ENCODE peak calls at places on chromosome 12, in four cellular contexts. One of them, this sample, is unnamed.

GRCh38 chr12:1800646-1801284 is 19.6 kb upstream of the LRTM2 start:
- DNase-seq in mammary epithelial cell: no peak
- DNase-seq in PC-3: peak
- DNase-seq in astrocyte: no peak
- DNase-seq in this sample: peak

GRCh38 chr12:56267443-56268071 is 815 bp downstream of the COQ10A start:
- DNase-seq in mammary epithelial cell: no peak
- DNase-seq in PC-3: no peak
- DNase-seq in astrocyte: no peak
- DNase-seq in this sample: no peak

GRCh38 chr12:58695263-58695662 is 225.0 kb downstream of the LRIG3 start:
- DNase-seq in astrocyte: no peak
- DNase-seq in PC-3: no peak
- DNase-seq in mammary epithelial cell: no peak
- DNase-seq in this sample: no peak

GRCh38 chr12:14283489-14284144 is 81.9 kb upstream of the ATF7IP start:
- DNase-seq in PC-3: no peak
- DNase-seq in astrocyte: no peak
- DNase-seq in mammary epithelial cell: no peak
- DNase-seq in this sample: no peak

GRCh38 chr12:4107436-4107878 is 166.1 kb upstream of the CCND2 start:
- DNase-seq in astrocyte: no peak
- DNase-seq in mammary epithelial cell: peak
- DNase-seq in PC-3: peak
- DNase-seq in this sample: peak

GRCh38 chr12:1660304-1661187 is 30.3 kb upstream of the ADIPOR2 start:
- DNase-seq in mammary epithelial cell: peak
- DNase-seq in PC-3: no peak
- DNase-seq in astrocyte: no peak
- DNase-seq in this sample: no peak

GRCh38 chr12:124352839-124353238 is 57.9 kb downstream of the RFLNA start:
- DNase-seq in PC-3: no peak
- DNase-seq in mammary epithelial cell: no peak
- DNase-seq in astrocyte: no peak
- DNase-seq in this sample: no peak

GRCh38 chr12:10557766-10558165 is 52.1 kb downstream of the EIF2S3B start:
- DNase-seq in mammary epithelial cell: peak
- DNase-seq in PC-3: peak
- DNase-seq in astrocyte: no peak
- DNase-seq in this sample: no peak

GRCh38 chr12:131351319-131352028 is 359.4 kb upstream of the SFSWAP start:
- DNase-seq in PC-3: no peak
- DNase-seq in mammary epithelial cell: no peak
- DNase-seq in astrocyte: no peak
- DNase-seq in this sample: no peak

GRCh38 chr12:101939856-101940265 is 62.5 kb downstream of the DRAM1 start:
- DNase-seq in mammary epithelial cell: peak
- DNase-seq in astrocyte: peak
- DNase-seq in PC-3: peak
- DNase-seq in this sample: peak

GRCh38 chr12:112978163-112979081 is at the start of gene OAS2:
- DNase-seq in astrocyte: no peak
- DNase-seq in mammary epithelial cell: peak
- DNase-seq in PC-3: peak
- DNase-seq in this sample: peak

GRCh38 chr12:132834181-132834711 is 5.6 kb upstream of the GOLGA3 start:
- DNase-seq in astrocyte: no peak
- DNase-seq in PC-3: no peak
- DNase-seq in mammary epithelial cell: no peak
- DNase-seq in this sample: no peak

GRCh38 chr12:40469736-40470135 is 222.5 kb upstream of the CNTN1 start:
- DNase-seq in PC-3: no peak
- DNase-seq in mammary epithelial cell: no peak
- DNase-seq in astrocyte: no peak
- DNase-seq in this sample: no peak

GRCh38 chr12:4856556-4856955 is 53.1 kb upstream of the KCNA1 start:
- DNase-seq in mammary epithelial cell: no peak
- DNase-seq in astrocyte: no peak
- DNase-seq in PC-3: no peak
- DNase-seq in this sample: no peak

GRCh38 chr12:12081836-12082497 is 11.2 kb downstream of the BCL2L14 start:
- DNase-seq in astrocyte: no peak
- DNase-seq in PC-3: peak
- DNase-seq in mammary epithelial cell: peak
- DNase-seq in this sample: peak

GRCh38 chr12:39619316-39619659 is 315 bp downstream of the ABCD2 start:
- DNase-seq in mammary epithelial cell: no peak
- DNase-seq in astrocyte: no peak
- DNase-seq in PC-3: no peak
- DNase-seq in this sample: no peak

GRCh38 chr12:79618848-79619404 is 71.8 kb downstream of the PAWR start:
- DNase-seq in PC-3: peak
- DNase-seq in mammary epithelial cell: peak
- DNase-seq in astrocyte: peak
- DNase-seq in this sample: peak

GRCh38 chr12:9071976-9072375 is 43.7 kb downstream of the A2M start:
- DNase-seq in PC-3: no peak
- DNase-seq in mammary epithelial cell: no peak
- DNase-seq in astrocyte: no peak
- DNase-seq in this sample: no peak

GRCh38 chr12:121577443-121578180 is 3.2 kb downstream of the KDM2B start:
- DNase-seq in astrocyte: no peak
- DNase-seq in PC-3: no peak
- DNase-seq in mammary epithelial cell: no peak
- DNase-seq in this sample: no peak

GRCh38 chr12:132315507-132315906 is 13.9 kb downstream of the GALNT9 start:
- DNase-seq in astrocyte: no peak
- DNase-seq in PC-3: no peak
- DNase-seq in mammary epithelial cell: no peak
- DNase-seq in this sample: no peak

GRCh38 chr12:90938451-90938850 is 16.5 kb downstream of the CCER1 start:
- DNase-seq in astrocyte: peak
- DNase-seq in mammary epithelial cell: peak
- DNase-seq in PC-3: peak
- DNase-seq in this sample: no peak

GRCh38 chr12:113852273-113852672 is 113.9 kb downstream of the RBM19 start:
- DNase-seq in astrocyte: no peak
- DNase-seq in PC-3: no peak
- DNase-seq in mammary epithelial cell: no peak
- DNase-seq in this sample: no peak

GRCh38 chr12:93223440-93224426 is 154.0 kb upstream of the NUDT4 start:
- DNase-seq in mammary epithelial cell: peak
- DNase-seq in PC-3: peak
- DNase-seq in astrocyte: no peak
- DNase-seq in this sample: no peak

GRCh38 chr12:42810006-42810405 is 220.5 kb upstream of the PRICKLE1 start:
- DNase-seq in astrocyte: peak
- DNase-seq in mammary epithelial cell: no peak
- DNase-seq in PC-3: peak
- DNase-seq in this sample: no peak

GRCh38 chr12:28388879-28389278 is 198.6 kb downstream of the CCDC91 start:
- DNase-seq in mammary epithelial cell: no peak
- DNase-seq in PC-3: peak
- DNase-seq in astrocyte: no peak
- DNase-seq in this sample: no peak

GRCh38 chr12:115088995-115089841 is 405.2 kb upstream of the TBX3 start:
- DNase-seq in astrocyte: no peak
- DNase-seq in PC-3: no peak
- DNase-seq in mammary epithelial cell: no peak
- DNase-seq in this sample: no peak

GRCh38 chr12:57621497-57622292 is 10.5 kb downstream of the ARHGEF25 start:
- DNase-seq in PC-3: peak
- DNase-seq in mammary epithelial cell: no peak
- DNase-seq in astrocyte: no peak
- DNase-seq in this sample: peak

GRCh38 chr12:20696181-20696580 is 1.0 kb downstream of the SLCO1C1 start:
- DNase-seq in astrocyte: no peak
- DNase-seq in mammary epithelial cell: no peak
- DNase-seq in PC-3: no peak
- DNase-seq in this sample: no peak

GRCh38 chr12:46401703-46402102 is 29.1 kb upstream of the SLC38A2 start:
- DNase-seq in astrocyte: peak
- DNase-seq in PC-3: no peak
- DNase-seq in mammary epithelial cell: no peak
- DNase-seq in this sample: no peak
- TF ChIP-seq CTCF in astrocyte: no peak
- TF ChIP-seq CTCF in PC-3: no peak
- TF ChIP-seq CTCF in mammary epithelial cell: no peak
- TF ChIP-seq CTCF in this sample: peak

GRCh38 chr12:98582093-98582492 is 11.4 kb upstream of the SLC25A3 start:
- DNase-seq in PC-3: peak
- DNase-seq in astrocyte: peak
- DNase-seq in mammary epithelial cell: peak
- DNase-seq in this sample: peak
- TF ChIP-seq CTCF in PC-3: no peak
- TF ChIP-seq CTCF in astrocyte: no peak
- TF ChIP-seq CTCF in mammary epithelial cell: no peak
- TF ChIP-seq CTCF in this sample: no peak

GRCh38 chr12:110403975-110404675 is 617 bp upstream of the ANAPC7 start:
- DNase-seq in mammary epithelial cell: peak
- DNase-seq in PC-3: peak
- DNase-seq in astrocyte: peak
- DNase-seq in this sample: peak

GRCh38 chr12:110403146-110403974 is at the start of gene ANAPC7:
- DNase-seq in PC-3: peak
- DNase-seq in mammary epithelial cell: peak
- DNase-seq in astrocyte: peak
- DNase-seq in this sample: peak
- TF ChIP-seq CTCF in PC-3: no peak
- TF ChIP-seq CTCF in mammary epithelial cell: no peak
- TF ChIP-seq CTCF in astrocyte: no peak
- TF ChIP-seq CTCF in this sample: peak

DNA sequence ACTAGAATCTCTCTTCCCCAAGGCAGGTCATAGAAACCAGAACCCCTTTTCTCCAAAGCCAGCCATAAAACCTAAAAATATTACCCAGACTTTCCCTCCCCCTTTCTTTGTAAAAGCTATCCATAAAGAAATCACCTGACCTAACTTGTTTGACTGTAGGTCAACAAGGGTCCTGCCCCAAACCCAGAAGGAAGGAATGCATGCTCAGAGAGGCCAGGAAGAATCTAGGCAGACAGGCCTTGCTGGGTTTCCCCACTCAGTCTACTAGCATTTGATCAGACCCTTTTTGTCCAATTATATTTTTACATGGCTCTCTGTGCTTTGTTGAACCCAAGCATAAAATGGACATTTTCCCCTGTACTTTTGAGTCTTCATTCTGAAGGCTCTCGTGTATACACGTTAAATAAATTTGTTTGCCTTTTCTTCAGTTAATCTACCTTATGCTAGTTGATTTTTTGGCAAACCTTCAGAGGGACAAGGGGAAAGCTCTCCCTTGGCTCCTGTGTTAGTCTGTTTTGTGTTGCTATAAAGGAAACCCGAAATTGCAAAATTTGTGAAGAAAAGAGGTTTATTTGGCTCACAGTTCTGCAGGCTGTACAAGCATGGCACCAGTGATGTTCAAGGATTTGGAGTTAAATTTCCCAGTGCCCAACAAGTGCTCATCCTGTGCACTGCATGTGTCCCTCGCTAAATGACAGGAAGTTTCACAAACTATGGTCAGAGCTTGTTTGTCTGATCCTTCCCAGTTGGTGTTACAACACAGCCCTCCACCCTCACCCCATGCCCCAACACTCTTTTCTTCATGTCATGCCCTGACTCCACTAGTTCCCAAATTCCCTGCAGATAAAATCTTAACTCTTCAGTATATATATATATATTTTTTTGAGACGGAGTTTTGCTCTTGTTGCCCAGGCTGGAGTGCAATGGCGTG is 14.2 kb upstream of the RASSF3 start:
- DNase-seq in astrocyte: no peak
- DNase-seq in PC-3: no peak
- DNase-seq in mammary epithelial cell: no peak
- DNase-seq in this sample: no peak
- TF ChIP-seq CTCF in astrocyte: no peak
- TF ChIP-seq CTCF in PC-3: no peak
- TF ChIP-seq CTCF in mammary epithelial cell: no peak
- TF ChIP-seq CTCF in this sample: no peak

GRCh38 chr12:83827860-83828259 is 1084.7 kb downstream of the SLC6A15 start:
- DNase-seq in mammary epithelial cell: no peak
- DNase-seq in PC-3: peak
- DNase-seq in astrocyte: no peak
- DNase-seq in this sample: no peak
- TF ChIP-seq CTCF in mammary epithelial cell: no peak
- TF ChIP-seq CTCF in PC-3: peak
- TF ChIP-seq CTCF in astrocyte: no peak
- TF ChIP-seq CTCF in this sample: peak

DNA sequence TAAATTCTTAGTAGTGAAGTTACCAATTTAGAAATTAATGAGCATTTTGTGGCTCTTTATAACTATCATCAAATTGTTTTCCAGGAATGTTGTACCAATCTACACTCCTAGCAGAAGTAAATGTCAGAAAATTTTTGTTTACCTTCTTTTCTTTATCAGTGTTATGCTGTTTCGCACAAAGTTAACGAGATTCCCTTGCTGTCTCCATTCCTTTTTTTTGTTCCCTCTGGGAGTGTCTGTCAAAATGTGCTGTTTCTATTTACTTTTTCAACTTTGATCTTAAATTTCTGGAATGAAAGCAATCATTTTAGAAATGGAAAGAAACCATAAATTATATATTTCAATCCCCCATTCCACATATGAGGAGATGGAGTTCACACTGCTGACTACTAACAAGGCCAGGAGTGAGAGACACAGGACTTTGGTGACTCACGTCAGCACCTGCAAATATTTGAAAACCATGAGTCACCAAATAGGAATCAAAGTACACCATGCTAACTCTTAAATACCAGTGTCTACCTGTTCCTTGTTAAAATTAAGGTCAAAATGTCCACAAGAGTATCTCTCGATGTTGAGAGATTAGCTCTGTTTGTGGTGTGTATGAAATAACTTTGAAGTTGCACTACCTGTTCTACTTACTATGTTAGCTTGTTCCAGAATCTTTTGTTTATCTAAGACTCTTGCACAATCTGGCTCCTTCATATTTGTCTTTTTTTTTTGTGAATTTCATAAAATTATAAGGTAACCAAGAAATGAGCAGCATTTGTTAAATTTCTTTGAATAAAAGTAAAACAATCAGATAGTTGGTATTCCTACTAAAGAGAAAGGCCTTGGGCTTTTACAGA is 106.0 kb downstream of the RMST start:
- DNase-seq in astrocyte: no peak
- DNase-seq in PC-3: peak
- DNase-seq in mammary epithelial cell: peak
- DNase-seq in this sample: no peak
- TF ChIP-seq CTCF in astrocyte: no peak
- TF ChIP-seq CTCF in PC-3: no peak
- TF ChIP-seq CTCF in mammary epithelial cell: no peak
- TF ChIP-seq CTCF in this sample: no peak

This sample was measured in HFFc6.